ENCODE peak calls at places on chromosomes 6 and 20, in seven cellular contexts. One of them, this sample, is unnamed.

GRCh38 chr20:37446286-37447032 is 74.6 kb upstream of the NNAT start:
- DNase-seq in posterior vena cava: no peak
- DNase-seq in fibroblast of lung: no peak
- DNase-seq in NCI-H146: peak
- DNase-seq in activated T-helper 1 cell treated with anti-CD3 and anti-CD28 coated beads, Interleukin-2, amount 50 U/mL, for 16 hours: no peak
- DNase-seq in HFFc6: no peak
- DNase-seq in smooth muscle cell of the brain vasculature: no peak
- DNase-seq in this sample: no peak

GRCh38 chr6:7073810-7074525 is 33.8 kb upstream of the RREB1 start:
- DNase-seq in posterior vena cava: no peak
- DNase-seq in smooth muscle cell of the brain vasculature: no peak
- DNase-seq in activated T-helper 1 cell treated with anti-CD3 and anti-CD28 coated beads, Interleukin-2, amount 50 U/mL, for 16 hours: no peak
- DNase-seq in NCI-H146: no peak
- DNase-seq in HFFc6: no peak
- DNase-seq in fibroblast of lung: no peak
- DNase-seq in this sample: no peak

GRCh38 chr6:75272145-75272840 is 12.3 kb downstream of the TMEM30A start:
- DNase-seq in posterior vena cava: no peak
- DNase-seq in HFFc6: no peak
- DNase-seq in fibroblast of lung: peak
- DNase-seq in activated T-helper 1 cell treated with anti-CD3 and anti-CD28 coated beads, Interleukin-2, amount 50 U/mL, for 16 hours: no peak
- DNase-seq in smooth muscle cell of the brain vasculature: no peak
- DNase-seq in NCI-H146: no peak
- DNase-seq in this sample: no peak

GRCh38 chr6:135630789-135631376 is 133.3 kb upstream of the AHI1 start:
- DNase-seq in fibroblast of lung: no peak
- DNase-seq in activated T-helper 1 cell treated with anti-CD3 and anti-CD28 coated beads, Interleukin-2, amount 50 U/mL, for 16 hours: no peak
- DNase-seq in posterior vena cava: peak
- DNase-seq in smooth muscle cell of the brain vasculature: peak
- DNase-seq in HFFc6: no peak
- DNase-seq in NCI-H146: no peak
- DNase-seq in this sample: peak

GRCh38 chr6:132298344-132298949 is 102.8 kb downstream of the MOXD1 start:
- DNase-seq in NCI-H146: peak
- DNase-seq in activated T-helper 1 cell treated with anti-CD3 and anti-CD28 coated beads, Interleukin-2, amount 50 U/mL, for 16 hours: no peak
- DNase-seq in HFFc6: peak
- DNase-seq in posterior vena cava: no peak
- DNase-seq in smooth muscle cell of the brain vasculature: no peak
- DNase-seq in fibroblast of lung: peak
- DNase-seq in this sample: peak

GRCh38 chr20:48983423-48984400 is 62.2 kb downstream of the ARFGEF2 start:
- DNase-seq in HFFc6: peak
- DNase-seq in posterior vena cava: no peak
- DNase-seq in fibroblast of lung: peak
- DNase-seq in smooth muscle cell of the brain vasculature: no peak
- DNase-seq in NCI-H146: no peak
- DNase-seq in activated T-helper 1 cell treated with anti-CD3 and anti-CD28 coated beads, Interleukin-2, amount 50 U/mL, for 16 hours: no peak
- DNase-seq in this sample: peak

GRCh38 chr6:49772296-49772695 is 14.8 kb downstream of the PGK2 start:
- DNase-seq in HFFc6: no peak
- DNase-seq in NCI-H146: no peak
- DNase-seq in activated T-helper 1 cell treated with anti-CD3 and anti-CD28 coated beads, Interleukin-2, amount 50 U/mL, for 16 hours: no peak
- DNase-seq in smooth muscle cell of the brain vasculature: no peak
- DNase-seq in fibroblast of lung: no peak
- DNase-seq in posterior vena cava: no peak
- DNase-seq in this sample: no peak

GRCh38 chr6:16337280-16337975 is 99.0 kb downstream of the GMPR start:
- DNase-seq in fibroblast of lung: peak
- DNase-seq in smooth muscle cell of the brain vasculature: peak
- DNase-seq in posterior vena cava: peak
- DNase-seq in activated T-helper 1 cell treated with anti-CD3 and anti-CD28 coated beads, Interleukin-2, amount 50 U/mL, for 16 hours: no peak
- DNase-seq in NCI-H146: no peak
- DNase-seq in HFFc6: peak
- DNase-seq in this sample: peak

GRCh38 chr6:125198285-125199009 is 44.9 kb downstream of the TPD52L1 start:
- DNase-seq in posterior vena cava: no peak
- DNase-seq in NCI-H146: no peak
- DNase-seq in smooth muscle cell of the brain vasculature: no peak
- DNase-seq in activated T-helper 1 cell treated with anti-CD3 and anti-CD28 coated beads, Interleukin-2, amount 50 U/mL, for 16 hours: no peak
- DNase-seq in fibroblast of lung: no peak
- DNase-seq in HFFc6: no peak
- DNase-seq in this sample: no peak

GRCh38 chr6:44932651-44933091 is 395.5 kb upstream of the RUNX2 start:
- DNase-seq in HFFc6: no peak
- DNase-seq in NCI-H146: no peak
- DNase-seq in posterior vena cava: no peak
- DNase-seq in smooth muscle cell of the brain vasculature: no peak
- DNase-seq in fibroblast of lung: no peak
- DNase-seq in activated T-helper 1 cell treated with anti-CD3 and anti-CD28 coated beads, Interleukin-2, amount 50 U/mL, for 16 hours: no peak
- DNase-seq in this sample: no peak

GRCh38 chr6:138307816-138308727 is 69.6 kb upstream of the SMIM28 start:
- DNase-seq in HFFc6: peak
- DNase-seq in fibroblast of lung: peak
- DNase-seq in posterior vena cava: no peak
- DNase-seq in NCI-H146: no peak
- DNase-seq in activated T-helper 1 cell treated with anti-CD3 and anti-CD28 coated beads, Interleukin-2, amount 50 U/mL, for 16 hours: no peak
- DNase-seq in smooth muscle cell of the brain vasculature: no peak
- DNase-seq in this sample: peak

GRCh38 chr6:164419099-164419498 is 890.3 kb downstream of the C6orf118 start:
- DNase-seq in posterior vena cava: no peak
- DNase-seq in HFFc6: no peak
- DNase-seq in smooth muscle cell of the brain vasculature: no peak
- DNase-seq in activated T-helper 1 cell treated with anti-CD3 and anti-CD28 coated beads, Interleukin-2, amount 50 U/mL, for 16 hours: no peak
- DNase-seq in fibroblast of lung: no peak
- DNase-seq in NCI-H146: peak
- DNase-seq in this sample: no peak

GRCh38 chr6:112911949-112912348 is 564.8 kb downstream of the RFPL4B start:
- DNase-seq in HFFc6: no peak
- DNase-seq in fibroblast of lung: peak
- DNase-seq in smooth muscle cell of the brain vasculature: no peak
- DNase-seq in NCI-H146: no peak
- DNase-seq in activated T-helper 1 cell treated with anti-CD3 and anti-CD28 coated beads, Interleukin-2, amount 50 U/mL, for 16 hours: no peak
- DNase-seq in posterior vena cava: no peak
- DNase-seq in this sample: no peak

GRCh38 chr6:113719545-113719944 is 137.6 kb upstream of the MARCKS start:
- DNase-seq in posterior vena cava: no peak
- DNase-seq in smooth muscle cell of the brain vasculature: no peak
- DNase-seq in activated T-helper 1 cell treated with anti-CD3 and anti-CD28 coated beads, Interleukin-2, amount 50 U/mL, for 16 hours: no peak
- DNase-seq in HFFc6: no peak
- DNase-seq in fibroblast of lung: peak
- DNase-seq in NCI-H146: no peak
- DNase-seq in this sample: peak

GRCh38 chr6:89862698-89863097 is 31.6 kb upstream of the GJA10 start:
- DNase-seq in activated T-helper 1 cell treated with anti-CD3 and anti-CD28 coated beads, Interleukin-2, amount 50 U/mL, for 16 hours: no peak
- DNase-seq in NCI-H146: no peak
- DNase-seq in posterior vena cava: no peak
- DNase-seq in fibroblast of lung: no peak
- DNase-seq in HFFc6: no peak
- DNase-seq in smooth muscle cell of the brain vasculature: no peak
- DNase-seq in this sample: no peak

GRCh38 chr20:57896017-57896416 is 186.2 kb upstream of the PMEPA1 start:
- DNase-seq in posterior vena cava: no peak
- DNase-seq in smooth muscle cell of the brain vasculature: no peak
- DNase-seq in activated T-helper 1 cell treated with anti-CD3 and anti-CD28 coated beads, Interleukin-2, amount 50 U/mL, for 16 hours: no peak
- DNase-seq in HFFc6: no peak
- DNase-seq in NCI-H146: no peak
- DNase-seq in fibroblast of lung: no peak
- DNase-seq in this sample: no peak

GRCh38 chr6:4155848-4156466 is 20.6 kb upstream of the ECI2 start:
- DNase-seq in activated T-helper 1 cell treated with anti-CD3 and anti-CD28 coated beads, Interleukin-2, amount 50 U/mL, for 16 hours: peak
- DNase-seq in NCI-H146: peak
- DNase-seq in HFFc6: peak
- DNase-seq in fibroblast of lung: peak
- DNase-seq in smooth muscle cell of the brain vasculature: peak
- DNase-seq in posterior vena cava: peak
- DNase-seq in this sample: peak

GRCh38 chr6:62217866-62218265 is 68.2 kb downstream of the KHDRBS2 start:
- DNase-seq in smooth muscle cell of the brain vasculature: no peak
- DNase-seq in HFFc6: no peak
- DNase-seq in fibroblast of lung: no peak
- DNase-seq in posterior vena cava: no peak
- DNase-seq in NCI-H146: no peak
- DNase-seq in activated T-helper 1 cell treated with anti-CD3 and anti-CD28 coated beads, Interleukin-2, amount 50 U/mL, for 16 hours: no peak
- DNase-seq in this sample: no peak

GRCh38 chr6:10555625-10556309 is 34.6 kb downstream of the GCNT2 start:
- DNase-seq in NCI-H146: peak
- DNase-seq in HFFc6: no peak
- DNase-seq in smooth muscle cell of the brain vasculature: peak
- DNase-seq in activated T-helper 1 cell treated with anti-CD3 and anti-CD28 coated beads, Interleukin-2, amount 50 U/mL, for 16 hours: no peak
- DNase-seq in posterior vena cava: peak
- DNase-seq in fibroblast of lung: peak
- DNase-seq in this sample: peak

GRCh38 chr20:15235799-15236198 is 898.4 kb upstream of the FLRT3 start:
- DNase-seq in smooth muscle cell of the brain vasculature: no peak
- DNase-seq in NCI-H146: no peak
- DNase-seq in posterior vena cava: no peak
- DNase-seq in HFFc6: no peak
- DNase-seq in activated T-helper 1 cell treated with anti-CD3 and anti-CD28 coated beads, Interleukin-2, amount 50 U/mL, for 16 hours: no peak
- DNase-seq in fibroblast of lung: no peak
- DNase-seq in this sample: no peak

GRCh38 chr20:57432874-57433491 is 41.8 kb downstream of the RBM38 start:
- DNase-seq in activated T-helper 1 cell treated with anti-CD3 and anti-CD28 coated beads, Interleukin-2, amount 50 U/mL, for 16 hours: no peak
- DNase-seq in HFFc6: no peak
- DNase-seq in smooth muscle cell of the brain vasculature: no peak
- DNase-seq in fibroblast of lung: peak
- DNase-seq in posterior vena cava: no peak
- DNase-seq in NCI-H146: no peak
- DNase-seq in this sample: no peak

GRCh38 chr6:166927240-166927941 is 29.0 kb downstream of the RNASET2 start:
- DNase-seq in fibroblast of lung: no peak
- DNase-seq in activated T-helper 1 cell treated with anti-CD3 and anti-CD28 coated beads, Interleukin-2, amount 50 U/mL, for 16 hours: no peak
- DNase-seq in HFFc6: no peak
- DNase-seq in posterior vena cava: no peak
- DNase-seq in NCI-H146: no peak
- DNase-seq in smooth muscle cell of the brain vasculature: no peak
- DNase-seq in this sample: no peak

GRCh38 chr6:41967312-41968287 is 26.0 kb upstream of the CCND3 start:
- DNase-seq in HFFc6: peak
- DNase-seq in activated T-helper 1 cell treated with anti-CD3 and anti-CD28 coated beads, Interleukin-2, amount 50 U/mL, for 16 hours: no peak
- DNase-seq in NCI-H146: no peak
- DNase-seq in posterior vena cava: no peak
- DNase-seq in fibroblast of lung: peak
- DNase-seq in smooth muscle cell of the brain vasculature: no peak
- DNase-seq in this sample: peak

GRCh38 chr6:153024401-153025017 is 22.0 kb upstream of the MTRF1L start:
- DNase-seq in smooth muscle cell of the brain vasculature: no peak
- DNase-seq in HFFc6: peak
- DNase-seq in NCI-H146: peak
- DNase-seq in posterior vena cava: no peak
- DNase-seq in fibroblast of lung: peak
- DNase-seq in activated T-helper 1 cell treated with anti-CD3 and anti-CD28 coated beads, Interleukin-2, amount 50 U/mL, for 16 hours: no peak
- DNase-seq in this sample: peak

GRCh38 chr6:152085533-152085932 is 278.1 kb downstream of the ESR1 start:
- DNase-seq in fibroblast of lung: peak
- DNase-seq in activated T-helper 1 cell treated with anti-CD3 and anti-CD28 coated beads, Interleukin-2, amount 50 U/mL, for 16 hours: no peak
- DNase-seq in HFFc6: peak
- DNase-seq in smooth muscle cell of the brain vasculature: no peak
- DNase-seq in posterior vena cava: no peak
- DNase-seq in NCI-H146: no peak
- DNase-seq in this sample: no peak

GRCh38 chr6:77180367-77180766 is 282.9 kb downstream of the HTR1B start:
- DNase-seq in posterior vena cava: no peak
- DNase-seq in fibroblast of lung: peak
- DNase-seq in smooth muscle cell of the brain vasculature: no peak
- DNase-seq in activated T-helper 1 cell treated with anti-CD3 and anti-CD28 coated beads, Interleukin-2, amount 50 U/mL, for 16 hours: no peak
- DNase-seq in NCI-H146: no peak
- DNase-seq in HFFc6: no peak
- DNase-seq in this sample: peak

GRCh38 chr20:21344216-21344615 is 41.1 kb downstream of the XRN2 start:
- DNase-seq in fibroblast of lung: peak
- DNase-seq in activated T-helper 1 cell treated with anti-CD3 and anti-CD28 coated beads, Interleukin-2, amount 50 U/mL, for 16 hours: no peak
- DNase-seq in smooth muscle cell of the brain vasculature: no peak
- DNase-seq in posterior vena cava: no peak
- DNase-seq in NCI-H146: no peak
- DNase-seq in HFFc6: no peak
- DNase-seq in this sample: no peak

GRCh38 chr20:36105731-36106226 is 48.8 kb upstream of the EPB41L1 start:
- DNase-seq in NCI-H146: peak
- DNase-seq in HFFc6: no peak
- DNase-seq in posterior vena cava: no peak
- DNase-seq in smooth muscle cell of the brain vasculature: no peak
- DNase-seq in activated T-helper 1 cell treated with anti-CD3 and anti-CD28 coated beads, Interleukin-2, amount 50 U/mL, for 16 hours: no peak
- DNase-seq in fibroblast of lung: no peak
- DNase-seq in this sample: no peak